ENCODE peak calls at places on chromosomes 7 and 10, in seven cellular contexts. I is neuronal stem cell, E is IMR-90, H is H9, R is trophoblast cell, A is mesendoderm, J is H1. C is an unnamed sample.

GRCh38 chr10:65861249-65861648 is 1064.6 kb upstream of the LRRTM3 start:
- DNase-seq in I (no peak), E (no peak), H (no peak), R (peak), A (peak), J (no peak), C (peak)

GRCh38 chr7:112654322-112655216 is 135.6 kb downstream of the TMEM168 start:
- DNase-seq in I (no peak), E (no peak), H (no peak), R (peak), A (no peak), J (no peak), C (no peak)

GRCh38 chr7:101626069-101626671 is 2.9 kb downstream of the MYL10 start:
- DNase-seq in I (no peak), E (no peak), H (no peak), R (no peak), A (peak), J (no peak), C (no peak)

GRCh38 chr10:118763202-118763988 is 8.6 kb upstream of the CACUL1 start:
- DNase-seq in I (no peak), E (no peak), H (no peak), R (no peak), A (no peak), J (no peak), C (no peak)

GRCh38 chr10:50615654-50616053 is 8.1 kb downstream of the SGMS1 start:
- DNase-seq in I (no peak), E (no peak), H (no peak), R (no peak), A (no peak), J (no peak), C (no peak)

GRCh38 chr7:125651823-125652528 is 722.4 kb upstream of the POT1 start:
- DNase-seq in I (no peak), E (no peak), H (peak), R (no peak), A (peak), J (no peak), C (no peak)

GRCh38 chr7:130356760-130357611 is 12.4 kb downstream of the CPA5 start:
- DNase-seq in I (no peak), E (peak), H (no peak), R (peak), A (peak), J (no peak), C (peak)

GRCh38 chr7:113247198-113247597 is 128.8 kb upstream of the SMIM30 start:
- DNase-seq in I (no peak), E (peak), H (no peak), R (no peak), A (no peak), J (no peak), C (no peak)

GRCh38 chr7:4523219-4523618 is 158.9 kb upstream of the FOXK1 start:
- DNase-seq in I (no peak), E (no peak), H (no peak), R (no peak), A (no peak), J (no peak), C (no peak)

GRCh38 chr7:12995912-12996469 is 308.6 kb downstream of the ARL4A start:
- DNase-seq in I (no peak), E (no peak), H (no peak), R (no peak), A (no peak), J (no peak), C (no peak)

GRCh38 chr10:59342723-59343122 is 19.6 kb downstream of the FAM13C start:
- DNase-seq in I (no peak), E (no peak), H (no peak), R (no peak), A (no peak), J (no peak), C (no peak)

GRCh38 chr7:94683066-94683465 is 27.1 kb upstream of the SGCE start:
- DNase-seq in I (no peak), E (no peak), H (no peak), R (no peak), A (no peak), J (no peak), C (no peak)

DNA sequence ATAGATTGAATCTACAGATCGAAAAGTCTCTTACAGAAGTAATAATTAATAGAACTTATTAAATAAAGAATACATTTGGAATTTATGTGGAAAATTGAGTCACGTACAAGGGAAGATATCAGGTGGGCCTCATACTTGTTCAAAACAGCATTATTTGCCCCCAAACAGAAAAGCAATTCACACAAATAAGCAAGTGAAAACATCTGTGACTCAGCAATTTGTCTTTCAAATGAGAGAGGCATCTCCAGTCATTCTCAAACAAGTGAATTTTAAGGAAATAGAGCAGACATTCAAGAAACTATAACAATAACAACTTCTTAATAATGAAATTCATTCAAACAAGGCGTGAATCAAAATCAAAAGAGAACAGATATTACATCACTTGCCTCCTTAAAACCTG is 50.1 kb downstream of the SEMA3A start:
- DNase-seq in I (no peak), E (peak), H (no peak), R (no peak), A (peak), J (no peak), C (peak)
- H3K23ac ChIP-seq in I (no peak), E (no peak), H (no peak), R (no peak), A (no peak), J (no peak), C (no peak)

DNA sequence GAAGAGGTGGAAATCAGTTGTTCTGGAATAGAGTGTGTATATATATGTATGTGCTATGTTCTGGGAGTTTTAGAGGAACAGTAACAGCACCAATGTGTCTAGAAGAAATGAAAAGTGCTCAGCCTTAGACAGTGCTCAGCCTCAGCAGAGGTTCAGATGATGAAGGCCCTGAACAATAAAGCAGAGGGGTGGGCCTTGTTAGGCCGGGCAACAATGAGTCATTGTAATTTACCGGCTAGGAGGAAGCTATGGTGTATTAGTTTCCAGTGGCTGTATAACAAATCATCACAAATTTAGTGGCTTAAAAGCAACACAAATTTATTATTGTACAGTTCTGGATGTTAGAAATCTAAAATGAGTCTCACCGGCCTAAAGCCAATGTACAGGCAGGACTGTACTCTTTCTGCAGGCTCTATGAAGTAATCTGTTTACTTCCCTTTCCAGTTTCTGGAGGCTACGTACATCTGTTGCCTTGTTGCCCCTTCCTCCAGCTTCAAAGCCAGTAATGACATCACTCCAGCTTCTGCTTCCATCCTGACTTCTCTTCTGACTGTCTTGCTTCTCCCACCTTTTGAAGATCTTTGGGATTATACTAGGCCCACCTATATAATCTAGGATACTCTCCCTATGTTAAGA is 84.6 kb downstream of the CH25H start:
- DNase-seq in I (no peak), E (peak), H (no peak), R (peak), A (no peak), J (no peak), C (peak)
- H3K18ac ChIP-seq in I (no peak), E (peak), H (no peak), R (no peak), A (no peak), J (no peak), C (no peak)

GRCh38 chr10:113445736-113446135 is 107.1 kb upstream of the HABP2 start:
- DNase-seq in I (no peak), E (no peak), H (peak), R (no peak), A (no peak), J (no peak), C (no peak)
- H4K8ac ChIP-seq in I (no peak), E (no peak), H (no peak), R (no peak), A (no peak), J (no peak), C (no peak)

DNA sequence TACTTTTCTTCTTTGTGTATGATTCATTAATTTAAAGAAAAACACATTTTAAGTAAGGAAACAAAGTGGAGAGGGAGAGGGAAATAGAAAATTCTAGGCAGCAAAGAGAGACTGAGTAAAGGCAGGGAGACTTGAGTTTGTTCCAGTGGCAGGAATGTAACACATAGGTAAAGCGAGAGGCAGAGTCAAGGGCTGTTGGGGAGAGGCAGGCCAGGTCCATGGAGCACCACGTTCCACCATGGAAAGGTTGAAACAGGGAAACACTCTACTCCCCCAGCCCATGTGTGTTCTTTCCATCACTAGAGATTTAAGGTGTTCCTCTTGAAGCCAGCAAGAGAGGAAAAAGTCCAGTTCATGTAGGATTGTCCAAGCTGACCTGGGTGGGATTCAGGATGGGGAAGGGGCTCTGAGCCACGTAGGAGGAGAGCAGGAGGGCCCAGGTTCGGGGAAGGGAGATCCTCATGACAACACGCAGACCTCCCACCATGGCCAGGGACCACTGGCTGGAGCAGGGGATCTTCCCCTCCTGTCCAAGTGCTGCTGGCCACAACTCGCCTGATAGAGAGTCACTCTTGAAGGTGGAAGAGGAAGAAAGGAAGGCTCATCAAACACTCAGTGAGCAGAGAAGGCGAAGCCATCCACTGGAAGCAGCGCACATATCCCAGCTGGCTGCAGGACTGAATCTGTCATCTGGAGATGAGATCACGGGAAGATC is 666.4 kb upstream of the MKI67 start:
- DNase-seq in I (no peak), E (no peak), H (no peak), R (no peak), A (no peak), J (no peak), C (no peak)
- H3K23ac ChIP-seq in I (no peak), E (no peak), H (no peak), R (no peak), A (no peak), J (no peak), C (no peak)

DNA sequence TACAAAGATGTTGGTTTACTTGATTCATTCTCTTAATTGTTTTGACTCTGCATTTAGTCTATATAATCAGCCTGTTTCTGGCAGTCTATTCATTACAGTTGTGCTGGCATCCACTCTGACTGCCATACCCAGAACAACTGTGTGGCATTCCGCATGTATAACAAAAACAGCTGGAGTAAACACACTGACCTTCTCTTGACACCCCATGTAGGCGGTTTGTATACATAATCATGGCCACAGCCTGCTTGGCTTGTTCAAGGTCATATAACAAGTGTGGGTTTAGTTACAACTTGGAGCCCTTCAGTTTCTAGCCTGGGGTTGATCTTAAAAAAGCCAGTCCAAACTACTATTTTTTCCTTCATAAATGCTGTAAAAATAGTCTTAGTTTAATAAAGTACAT is 70.9 kb downstream of the MBL2 start:
- DNase-seq in I (no peak), E (peak), H (no peak), R (no peak), A (no peak), J (no peak), C (peak)
- H3K18ac ChIP-seq in I (no peak), E (no peak), H (no peak), R (no peak), A (no peak), J (no peak), C (no peak)

GRCh38 chr10:96784253-96784652 is 47.8 kb upstream of the LCOR start:
- DNase-seq in I (no peak), E (no peak), H (no peak), R (no peak), A (no peak), J (no peak), C (no peak)

GRCh38 chr10:96791902-96792301 is 40.2 kb upstream of the LCOR start:
- DNase-seq in I (no peak), E (no peak), H (no peak), R (no peak), A (no peak), J (no peak), C (no peak)

GRCh38 chr10:96794786-96795733 is 37.0 kb upstream of the LCOR start:
- DNase-seq in I (no peak), E (no peak), H (no peak), R (no peak), A (no peak), J (no peak), C (no peak)

DNA sequence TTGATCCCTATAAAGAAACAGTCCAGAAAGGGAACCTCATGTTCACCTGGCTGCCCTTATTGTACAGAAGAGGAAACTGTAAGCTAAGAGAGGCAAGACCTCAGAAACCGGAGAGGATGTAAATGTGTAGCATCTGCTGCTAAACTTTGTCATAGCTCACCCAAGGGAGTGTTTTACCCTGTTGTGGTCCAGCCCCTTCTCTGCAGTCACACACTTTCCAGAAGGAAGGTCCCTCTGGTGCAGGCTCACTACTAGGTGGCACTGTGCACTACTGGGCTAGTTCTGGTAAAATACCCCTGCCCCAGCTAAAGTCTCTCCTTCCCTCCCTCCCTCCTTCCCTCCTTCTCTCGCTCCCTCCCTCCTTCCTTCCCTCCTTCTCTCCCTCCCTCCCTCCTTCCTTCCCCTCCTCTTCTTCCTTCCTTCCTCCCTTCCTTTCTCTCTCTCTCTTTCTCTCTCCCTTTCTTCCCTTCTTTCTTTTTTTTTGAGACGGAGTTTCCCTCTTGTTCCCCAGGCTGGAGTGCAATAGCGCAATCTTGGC is 42.5 kb upstream of the LCOR start:
- DNase-seq in I (peak), E (no peak), H (no peak), R (no peak), A (peak), J (peak), C (peak)
- H4K8ac ChIP-seq in I (no peak), E (no peak), H (no peak), R (no peak), A (no peak), J (no peak), C (no peak)

GRCh38 chr10:132466520-132467463 is 69.8 kb downstream of the PWWP2B start:
- DNase-seq in I (no peak), E (no peak), H (no peak), R (no peak), A (no peak), J (no peak), C (no peak)
- H3K23ac ChIP-seq in I (peak), E (no peak), H (no peak), R (no peak), A (no peak), J (no peak), C (no peak)

DNA sequence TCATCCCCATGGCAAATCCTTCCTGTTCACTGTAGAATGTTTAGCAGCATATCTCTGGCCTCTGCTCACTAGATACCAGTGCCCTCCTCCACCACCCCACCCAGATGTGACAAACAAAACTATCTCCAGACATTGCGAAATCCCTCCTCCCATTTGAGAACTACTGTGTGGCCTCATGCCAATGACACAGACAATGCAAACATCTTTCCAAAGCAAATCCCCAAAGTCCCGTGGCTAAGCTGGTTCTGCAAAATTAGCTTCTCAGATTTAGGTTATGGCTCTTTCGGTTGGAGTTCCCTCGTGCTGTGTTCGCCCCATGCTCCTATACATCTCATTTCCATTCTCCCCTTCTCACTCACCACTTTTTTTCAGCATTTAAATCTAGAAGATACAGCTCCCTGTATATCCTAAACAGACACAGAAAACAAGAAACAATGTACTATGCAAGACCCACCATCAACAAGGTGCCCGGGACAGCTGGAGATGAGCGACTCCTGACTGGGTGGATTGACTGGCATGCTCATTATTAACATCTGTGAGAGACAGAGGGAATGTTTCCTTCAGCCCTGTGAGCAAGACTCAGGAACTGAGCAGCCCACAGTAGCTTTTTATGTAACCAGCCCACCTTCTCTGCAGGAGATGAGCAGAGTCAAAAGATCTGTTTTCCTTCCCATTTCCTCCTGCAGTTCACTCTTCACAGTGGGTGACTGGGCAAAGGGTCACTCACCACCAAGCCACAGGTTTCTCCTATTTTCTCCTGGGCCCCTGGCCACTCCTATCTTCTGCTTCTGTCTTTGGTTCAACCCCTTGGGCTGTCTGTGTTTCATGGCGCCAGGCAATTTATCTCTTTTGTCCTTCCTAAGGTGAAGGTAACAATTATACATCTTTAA is 225.7 kb upstream of the AOAH start:
- DNase-seq in I (no peak), E (no peak), H (no peak), R (peak), A (peak), J (no peak), C (peak)
- H3K18ac ChIP-seq in I (no peak), E (no peak), H (no peak), R (no peak), A (no peak), J (no peak), C (no peak)

C was measured in mesenchymal stem cell.